ENCODE peak calls at places on chromosomes 16 and 17, in ten cellular contexts. F, M, L, S, V, T, P, R, Z and C are unnamed samples.

GRCh38 chr17:78414178-78415162 is 36.0 kb downstream of the PGS1 start:
- DNase-seq in F (no peak), M (no peak), L (no peak), S (no peak), V (no peak), T (peak), P (no peak), R (no peak), Z (no peak), C (no peak)

GRCh38 chr16:85075236-85075924 is 36.9 kb downstream of the CIBAR2 start:
- DNase-seq in F (no peak), M (no peak), L (no peak), S (no peak), V (no peak), T (no peak), P (no peak), R (no peak), Z (no peak), C (no peak)

GRCh38 chr16:3752984-3753383 is 35.7 kb upstream of the TRAP1 start:
- DNase-seq in F (no peak), M (no peak), L (no peak), S (no peak), V (no peak), T (no peak), P (no peak), R (no peak), Z (no peak), C (no peak)

GRCh38 chr17:33651631-33652030 is 358.5 kb upstream of the ASIC2 start:
- DNase-seq in F (no peak), M (no peak), L (peak), S (peak), V (peak), T (no peak), P (no peak), R (no peak), Z (no peak), C (no peak)

GRCh38 chr16:4574919-4575705 is 19.0 kb downstream of the C16orf96 start:
- DNase-seq in F (no peak), M (no peak), L (no peak), S (no peak), V (no peak), T (no peak), P (no peak), R (no peak), Z (no peak), C (no peak)

GRCh38 chr16:4212934-4213296 is 29.0 kb downstream of the SRL start:
- DNase-seq in F (peak), M (no peak), L (peak), S (no peak), V (peak), T (no peak), P (peak), R (no peak), Z (no peak), C (peak)

GRCh38 chr17:79079421-79080200 is 5.0 kb downstream of the ENGASE start:
- DNase-seq in F (no peak), M (no peak), L (no peak), S (no peak), V (no peak), T (no peak), P (no peak), R (no peak), Z (no peak), C (no peak)

GRCh38 chr17:49696233-49696761 is 11.5 kb downstream of the SLC35B1 start:
- DNase-seq in F (no peak), M (no peak), L (peak), S (no peak), V (no peak), T (peak), P (no peak), R (no peak), Z (no peak), C (no peak)

GRCh38 chr17:49914096-49914490 is 54.9 kb upstream of the DLX4 start:
- DNase-seq in F (no peak), M (no peak), L (no peak), S (peak), V (no peak), T (no peak), P (no peak), R (no peak), Z (no peak), C (no peak)

GRCh38 chr16:89005201-89006035 is 28.4 kb upstream of the CBFA2T3 start:
- DNase-seq in F (no peak), M (no peak), L (no peak), S (no peak), V (no peak), T (no peak), P (no peak), R (no peak), Z (no peak), C (no peak)

GRCh38 chr16:81696959-81697293 is 82.2 kb upstream of the PLCG2 start:
- DNase-seq in F (no peak), M (no peak), L (no peak), S (no peak), V (no peak), T (no peak), P (no peak), R (no peak), Z (no peak), C (no peak)

GRCh38 chr17:50903604-50904521 is 37.7 kb upstream of the TOB1 start:
- DNase-seq in F (peak), M (no peak), L (peak), S (no peak), V (no peak), T (peak), P (peak), R (no peak), Z (no peak), C (peak)

GRCh38 chr16:31131841-31132271 is 3.7 kb downstream of the PRSS8 start:
- DNase-seq in F (no peak), M (no peak), L (no peak), S (no peak), V (no peak), T (no peak), P (no peak), R (no peak), Z (no peak), C (no peak)

GRCh38 chr17:30915833-30916611 is 5.7 kb upstream of the ADAP2 start:
- DNase-seq in F (no peak), M (no peak), L (no peak), S (no peak), V (no peak), T (no peak), P (no peak), R (no peak), Z (no peak), C (no peak)

GRCh38 chr16:54204756-54205155 is 81.8 kb downstream of the IRX3 start:
- DNase-seq in F (no peak), M (no peak), L (no peak), S (no peak), V (no peak), T (no peak), P (no peak), R (no peak), Z (no peak), C (no peak)

GRCh38 chr17:38797828-38798227 is 1.5 kb downstream of the PIP4K2B start:
- DNase-seq in F (no peak), M (no peak), L (peak), S (no peak), V (no peak), T (no peak), P (peak), R (no peak), Z (no peak), C (peak)

GRCh38 chr17:17062356-17062755 is 20.1 kb downstream of the MPRIP start:
- DNase-seq in F (no peak), M (peak), L (no peak), S (no peak), V (no peak), T (no peak), P (peak), R (no peak), Z (no peak), C (no peak)

GRCh38 chr16:85138825-85139627 is 26.8 kb upstream of the CIBAR2 start:
- DNase-seq in F (no peak), M (no peak), L (no peak), S (no peak), V (no peak), T (no peak), P (no peak), R (no peak), Z (no peak), C (no peak)

GRCh38 chr17:48240562-48241130 is 133.1 kb downstream of the SNX11 start:
- DNase-seq in F (peak), M (no peak), L (peak), S (no peak), V (peak), T (no peak), P (peak), R (no peak), Z (no peak), C (peak)

GRCh38 chr16:74922150-74923138 is 62.5 kb downstream of the WDR59 start:
- DNase-seq in F (peak), M (peak), L (peak), S (no peak), V (no peak), T (no peak), P (no peak), R (no peak), Z (no peak), C (no peak)

GRCh38 chr16:30567160-30567990 is 4.1 kb downstream of the ZNF688 start:
- DNase-seq in F (no peak), M (no peak), L (peak), S (no peak), V (no peak), T (peak), P (peak), R (no peak), Z (no peak), C (no peak)

GRCh38 chr17:3879181-3879580 is 13.7 kb downstream of the CAMKK1 start:
- DNase-seq in F (peak), M (peak), L (peak), S (no peak), V (no peak), T (no peak), P (peak), R (no peak), Z (no peak), C (peak)

GRCh38 chr16:86723699-86724098 is 145.3 kb downstream of the FOXL1 start:
- DNase-seq in F (no peak), M (no peak), L (no peak), S (no peak), V (no peak), T (no peak), P (no peak), R (no peak), Z (no peak), C (no peak)

GRCh38 chr17:81651692-81652091 is 4.7 kb downstream of the PDE6G start:
- DNase-seq in F (peak), M (peak), L (peak), S (no peak), V (peak), T (no peak), P (peak), R (no peak), Z (no peak), C (peak)

GRCh38 chr17:40473573-40474365 is 27.7 kb downstream of the TNS4 start:
- DNase-seq in F (no peak), M (no peak), L (no peak), S (no peak), V (no peak), T (no peak), P (no peak), R (no peak), Z (no peak), C (no peak)

GRCh38 chr16:27316038-27316680 is 2.4 kb downstream of the IL4R start:
- DNase-seq in F (no peak), M (peak), L (no peak), S (no peak), V (no peak), T (no peak), P (no peak), R (no peak), Z (no peak), C (no peak)

GRCh38 chr16:17467923-17468540 is 2.7 kb downstream of the XYLT1 start:
- DNase-seq in F (peak), M (peak), L (peak), S (peak), V (peak), T (peak), P (peak), R (no peak), Z (no peak), C (peak)

GRCh38 chr16:24348511-24349290 is 92.6 kb downstream of the CACNG3 start:
- DNase-seq in F (no peak), M (no peak), L (no peak), S (no peak), V (no peak), T (no peak), P (no peak), R (no peak), Z (no peak), C (no peak)

GRCh38 chr17:63455417-63455816 is 9.3 kb upstream of the CYB561 start:
- DNase-seq in F (no peak), M (no peak), L (no peak), S (no peak), V (no peak), T (no peak), P (no peak), R (no peak), Z (no peak), C (no peak)

GRCh38 chr16:83689385-83689831 is 118.4 kb upstream of the HSBP1 start:
- DNase-seq in F (peak), M (no peak), L (peak), S (peak), V (no peak), T (no peak), P (peak), R (peak), Z (no peak), C (peak)

GRCh38 chr17:80005360-80006338 is 30.0 kb downstream of the TBC1D16 start:
- DNase-seq in F (peak), M (peak), L (peak), S (peak), V (peak), T (peak), P (peak), R (no peak), Z (no peak), C (no peak)

GRCh38 chr16:15037745-15038144 is 18.1 kb downstream of the NTAN1 start:
- DNase-seq in F (no peak), M (no peak), L (no peak), S (no peak), V (no peak), T (no peak), P (no peak), R (no peak), Z (no peak), C (no peak)

GRCh38 chr17:80979547-80980378 is 11.9 kb upstream of the CHMP6 start:
- DNase-seq in F (no peak), M (no peak), L (no peak), S (no peak), V (no peak), T (no peak), P (no peak), R (no peak), Z (no peak), C (no peak)

GRCh38 chr17:66431910-66432309 is 129.5 kb downstream of the PRKCA start:
- DNase-seq in F (peak), M (peak), L (peak), S (no peak), V (peak), T (no peak), P (peak), R (no peak), Z (no peak), C (peak)

GRCh38 chr17:66432996-66433556 is 130.7 kb downstream of the PRKCA start:
- DNase-seq in F (peak), M (no peak), L (peak), S (no peak), V (no peak), T (peak), P (peak), R (no peak), Z (no peak), C (peak)

GRCh38 chr17:66432558-66432957 is 130.1 kb downstream of the PRKCA start:
- DNase-seq in F (no peak), M (no peak), L (no peak), S (no peak), V (no peak), T (no peak), P (no peak), R (no peak), Z (no peak), C (no peak)

GRCh38 chr17:66429680-66430079 is 127.3 kb downstream of the PRKCA start:
- DNase-seq in F (no peak), M (no peak), L (no peak), S (no peak), V (no peak), T (no peak), P (no peak), R (no peak), Z (no peak), C (no peak)

GRCh38 chr17:66431080-66431795 is 128.8 kb downstream of the PRKCA start:
- DNase-seq in F (no peak), M (no peak), L (peak), S (no peak), V (no peak), T (no peak), P (peak), R (no peak), Z (no peak), C (peak)
- H3K4me3 ChIP-seq in F (no peak), M (no peak), L (peak), S (no peak), V (no peak), T (no peak), P (peak), R (peak), Z (no peak), C (peak)

GRCh38 chr17:53570731-53571130 is 252.0 kb upstream of the KIF2B start:
- DNase-seq in F (no peak), M (no peak), L (no peak), S (no peak), V (no peak), T (no peak), P (no peak), R (no peak), Z (no peak), C (no peak)
- H3K4me3 ChIP-seq in F (no peak), M (no peak), L (no peak), S (peak), V (no peak), T (no peak), P (no peak), R (no peak), Z (no peak), C (no peak)

GRCh38 chr17:1644493-1645206 is 882 bp downstream of the SCARF1 start:
- DNase-seq in F (peak), M (no peak), L (peak), S (no peak), V (no peak), T (peak), P (peak), R (no peak), Z (no peak), C (no peak)
- H3K4me3 ChIP-seq in F (no peak), M (peak), L (no peak), S (no peak), V (no peak), T (peak), P (no peak), R (peak), Z (no peak), C (no peak)

DNA sequence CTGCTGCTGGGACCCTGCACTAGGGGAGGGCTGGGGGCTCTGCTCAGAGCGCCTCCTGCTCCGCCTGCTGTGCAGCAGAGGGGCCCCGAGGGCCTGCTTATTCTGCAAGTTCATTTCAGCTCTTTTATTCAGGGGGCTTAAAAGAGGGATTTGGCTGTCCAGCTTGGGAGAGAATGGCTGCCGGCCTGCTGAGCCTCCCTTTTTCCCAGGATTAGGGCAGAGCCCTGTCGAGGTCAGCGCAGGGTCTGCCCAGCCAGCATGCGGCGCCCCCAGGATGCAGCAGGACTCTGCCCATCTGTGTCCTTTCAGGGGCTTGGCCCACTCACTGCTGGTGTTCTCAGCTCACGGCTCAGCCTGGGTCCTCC is 1.1 kb downstream of the SMIM5 start:
- DNase-seq in F (no peak), M (no peak), L (no peak), S (no peak), V (no peak), T (no peak), P (no peak), R (no peak), Z (no peak), C (no peak)
- H3K4me3 ChIP-seq in F (no peak), M (no peak), L (no peak), S (no peak), V (no peak), T (no peak), P (no peak), R (no peak), Z (no peak), C (no peak)